ENCODE peak calls at places on chromosomes 13 and 19, in five cellular contexts. G is GM23338; R is stimulated activated CD8-positive, alpha-beta memory T cell treated with anti-CD3 and anti-CD28 coated beads, Interleukin-15, amount 100 ng/mL, for 4 hours; L is SK-N-DZ; W is BE2C. A is an unnamed sample.

GRCh38 chr13:23771966-23772365 is 117.2 kb downstream of the MIPEP start:
- DNase-seq in G (no peak), W (no peak), L (no peak), R (no peak), A (peak)

GRCh38 chr19:51271015-51271600 is 20.2 kb downstream of the SIGLECL1 start:
- DNase-seq in R (no peak), L (no peak), W (no peak), G (peak), A (no peak)

GRCh38 chr13:27658569-27658968 is 36.9 kb downstream of the POLR1D start:
- DNase-seq in G (no peak), L (no peak), W (no peak), R (no peak), A (no peak)

GRCh38 chr19:55443045-55443823 is at the start of gene SHISA7:
- DNase-seq in R (no peak), L (no peak), W (no peak), G (peak), A (no peak)

GRCh38 chr13:23743269-23743668 is 145.9 kb downstream of the MIPEP start:
- DNase-seq in G (no peak), W (no peak), R (no peak), L (no peak), A (peak)

GRCh38 chr13:50094615-50095293 is 79.5 kb downstream of the KCNRG start:
- DNase-seq in G (no peak), R (no peak), W (no peak), L (no peak), A (peak)

GRCh38 chr19:45574526-45574925 is 10.1 kb downstream of the OPA3 start:
- DNase-seq in L (no peak), W (no peak), G (no peak), R (no peak), A (no peak)

GRCh38 chr19:38483016-38483630 is 49.6 kb downstream of the RYR1 start:
- DNase-seq in L (no peak), W (no peak), R (no peak), G (no peak), A (no peak)

GRCh38 chr19:2609389-2610116 is 92.9 kb downstream of the GNG7 start:
- DNase-seq in R (no peak), G (peak), W (no peak), L (no peak), A (no peak)

GRCh38 chr13:81017525-81018152 is 676.7 kb upstream of the SPRY2 start:
- DNase-seq in L (peak), G (peak), R (no peak), W (no peak), A (peak)

GRCh38 chr13:71522976-71523517 is 344.0 kb downstream of the DACH1 start:
- DNase-seq in G (no peak), W (no peak), L (no peak), R (no peak), A (no peak)

GRCh38 chr13:94710881-94711560 is 1.3 kb downstream of the SOX21 start:
- DNase-seq in W (peak), L (peak), R (no peak), G (peak), A (no peak)

GRCh38 chr13:57552441-57552840 is 79.1 kb upstream of the PCDH17 start:
- DNase-seq in W (no peak), L (no peak), G (no peak), R (no peak), A (no peak)

GRCh38 chr19:30029721-30030510 is 87.9 kb downstream of the URI1 start:
- DNase-seq in L (no peak), G (no peak), R (no peak), W (no peak), A (peak)

GRCh38 chr19:39093761-39094160 is 9.6 kb downstream of the ACP7 start:
- DNase-seq in R (no peak), G (no peak), L (no peak), W (no peak), A (peak)

GRCh38 chr19:51448011-51448744 is 10.1 kb downstream of the SIGLEC8 start:
- DNase-seq in L (no peak), G (no peak), W (no peak), R (peak), A (no peak)

A was measured in trophoblast cell.